ENCODE peak calls at places on chromosomes 13 and 19, in seven cellular contexts. C is HCT116, R is H1, Y is HEK293T, Q is HepG2, K is K562, I is GM12878. E is an unnamed sample.

GRCh38 chr13:110421696-110422395 is 114.8 kb downstream of the COL4A2 start:
- DNase-seq in C (no peak), R (no peak), Y (no peak), Q (no peak), K (no peak), I (no peak), E (no peak)

GRCh38 chr19:17183271-17183757 is 31.8 kb upstream of the USE1 start:
- DNase-seq in C (no peak), R (no peak), Y (no peak), Q (no peak), K (no peak), I (no peak), E (no peak)

GRCh38 chr13:96229356-96229755 is 139.4 kb downstream of the HS6ST3 start:
- DNase-seq in C (peak; percentile 48), R (peak; percentile 17), Y (peak; percentile 12), Q (peak; percentile 21), K (peak; percentile 8), I (no peak), E (no peak)

GRCh38 chr13:49904729-49905456 is 31.2 kb downstream of the SPRYD7 start:
- DNase-seq in C (no peak), R (no peak), Y (no peak), Q (no peak), K (no peak), I (no peak), E (no peak)

GRCh38 chr19:8253678-8254077 is 44.5 kb downstream of the CERS4 start:
- DNase-seq in C (no peak), R (no peak), Y (no peak), Q (no peak), K (no peak), I (no peak), E (no peak)

GRCh38 chr13:93244141-93244917 is 17.7 kb downstream of the GPC6 start:
- DNase-seq in C (no peak), R (no peak), Y (no peak), Q (no peak), K (no peak), I (no peak), E (no peak)

GRCh38 chr13:50390503-50391248 is 375.4 kb downstream of the KCNRG start:
- DNase-seq in C (no peak), R (no peak), Y (no peak), Q (no peak), K (no peak), I (no peak), E (no peak)

GRCh38 chr19:14840206-14840605 is 5.2 kb upstream of the OR7A5 start:
- DNase-seq in C (no peak), R (no peak), Y (no peak), Q (no peak), K (no peak), I (no peak), E (no peak)

GRCh38 chr13:99417151-99417820 is 84.0 kb upstream of the TM9SF2 start:
- DNase-seq in C (no peak), R (no peak), Y (no peak), Q (no peak), K (no peak), I (no peak), E (peak; percentile 38)

GRCh38 chr13:20475927-20476691 is 49.5 kb downstream of the CRYL1 start:
- DNase-seq in C (no peak), R (no peak), Y (peak; percentile 21), Q (no peak), K (no peak), I (peak; percentile 65), E (peak; percentile 39)

GRCh38 chr19:45809643-45810159 is 5.4 kb downstream of the RSPH6A start:
- DNase-seq in C (no peak), R (no peak), Y (no peak), Q (no peak), K (peak; percentile 53), I (no peak), E (no peak)
- TF ChIP-seq SP1 in C (no peak), R (no peak), Y (no peak), Q (no peak), K (no peak), I (no peak), E (no peak)

GRCh38 chr19:38664503-38665211 is 17.2 kb downstream of the ACTN4 start:
- DNase-seq in C (no peak), R (no peak), Y (no peak), Q (no peak), K (peak; percentile 79), I (no peak), E (no peak)
- TF ChIP-seq SP1 in C (no peak), R (no peak), Y (no peak), Q (no peak), K (no peak), I (no peak), E (no peak)

GRCh38 chr13:41420146-41420545 is 37.2 kb upstream of the RGCC start:
- DNase-seq in C (no peak), R (no peak), Y (no peak), Q (no peak), K (no peak), I (no peak), E (no peak)
- TF ChIP-seq SP1 in C (no peak), R (no peak), Y (no peak), Q (no peak), K (no peak), I (no peak), E (no peak)

DNA sequence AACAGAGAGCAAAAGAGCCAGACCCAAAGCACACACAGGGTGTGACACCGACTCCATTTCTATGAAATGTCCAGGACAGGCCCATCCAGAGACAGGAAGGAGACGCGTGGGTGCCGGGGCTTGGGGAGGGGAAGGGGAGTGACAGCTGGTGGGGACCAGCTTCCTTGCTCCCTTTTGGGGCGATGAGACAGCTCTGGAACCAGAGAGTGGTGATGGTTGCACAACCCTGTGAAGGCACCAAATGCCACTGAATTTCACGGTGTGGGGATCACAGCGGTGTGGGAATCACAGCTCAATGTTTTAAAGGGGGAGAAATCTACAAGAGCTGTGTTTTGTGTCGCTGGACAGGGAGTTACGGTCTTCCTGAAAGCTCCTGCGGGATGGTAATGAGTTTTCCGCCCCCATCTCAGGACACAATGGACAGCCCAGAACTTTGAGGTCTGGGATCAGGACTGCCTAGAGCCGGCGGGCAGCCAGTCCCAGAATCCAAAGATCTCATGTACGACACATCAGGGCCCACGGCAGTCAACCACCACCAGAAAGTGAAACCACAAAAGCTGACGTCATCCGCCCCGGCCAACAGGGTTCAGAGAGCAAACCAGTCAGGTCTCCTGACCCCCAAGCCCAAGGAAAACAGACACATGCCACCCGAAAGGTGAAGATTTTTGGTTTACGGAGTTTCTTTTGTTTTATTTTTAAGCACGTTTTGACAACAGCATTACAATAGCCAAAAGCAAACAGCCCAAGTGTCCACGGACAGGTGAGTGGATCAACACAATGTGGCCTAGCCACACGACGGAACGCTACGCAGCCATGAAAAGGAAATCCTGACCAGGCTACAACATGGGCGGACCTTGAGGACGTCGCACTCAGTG is 7.3 kb downstream of the SGTA start:
- DNase-seq in C (no peak), R (no peak), Y (no peak), Q (peak; percentile 88), K (peak; percentile 57), I (no peak), E (no peak)
- TF ChIP-seq SP1 in C (no peak), R (no peak), Y (no peak), Q (no peak), K (no peak), I (no peak), E (no peak)

DNA sequence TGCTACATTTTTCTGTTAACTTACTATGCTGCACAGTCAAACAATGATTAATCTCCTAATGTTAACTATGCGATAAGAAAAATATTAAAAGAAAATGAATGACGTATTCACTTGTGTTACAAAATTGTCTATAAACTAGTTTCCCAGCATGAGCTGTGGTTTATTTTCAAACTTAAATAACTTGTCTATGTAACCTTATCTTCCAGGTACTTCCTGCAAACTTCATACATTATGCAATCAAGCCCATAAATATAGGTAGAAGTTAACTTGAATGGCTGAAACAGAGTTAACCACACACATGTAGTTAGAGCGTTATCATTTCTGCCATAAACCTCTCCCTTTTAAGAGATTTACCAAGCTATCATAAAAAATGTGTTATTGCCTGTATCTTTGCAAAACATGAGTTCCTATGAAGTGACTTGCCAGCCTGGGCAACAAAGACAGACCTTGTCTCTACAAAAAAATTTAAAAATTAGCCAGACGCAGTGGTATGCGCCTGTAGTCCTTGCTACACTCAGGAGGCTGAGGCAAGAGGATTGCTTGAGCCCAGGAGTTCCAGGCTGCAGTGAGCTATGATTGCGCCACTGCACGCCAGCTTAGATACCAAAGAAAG is 17.7 kb upstream of the KLF5 start:
- DNase-seq in C (no peak), R (no peak), Y (no peak), Q (peak; percentile 24), K (no peak), I (no peak), E (no peak)
- TF ChIP-seq SP1 in C (no peak), R (no peak), Y (no peak), Q (no peak), K (no peak), I (no peak), E (no peak)